ENCODE peak calls at places on chromosomes 13 and 19, in nine cellular contexts. One of them, this sample, is unnamed.
A peak's percentile ranks its signal among the peaks of the same experiment; 100 is the strongest.

GRCh38 chr19:31264379-31264778 is 84.9 kb downstream of the TSHZ3 start:
- DNase-seq in stomach: no peak
- DNase-seq in HepG2: no peak
- DNase-seq in transverse colon: no peak
- DNase-seq in spleen: peak; percentile 46
- DNase-seq in prostate gland: peak; percentile 74
- DNase-seq in breast epithelium: no peak
- DNase-seq in K562: no peak
- DNase-seq in endothelial cell of umbilical vein: no peak
- DNase-seq in this sample: peak; percentile 8

GRCh38 chr19:3102239-3103140 is 8.3 kb downstream of the GNA11 start:
- DNase-seq in stomach: no peak
- DNase-seq in HepG2: no peak
- DNase-seq in transverse colon: no peak
- DNase-seq in spleen: no peak
- DNase-seq in prostate gland: no peak
- DNase-seq in breast epithelium: no peak
- DNase-seq in K562: no peak
- DNase-seq in endothelial cell of umbilical vein: no peak
- DNase-seq in this sample: no peak

GRCh38 chr19:54399189-54399588 is 16.1 kb upstream of the TTYH1 start:
- DNase-seq in stomach: no peak
- DNase-seq in HepG2: no peak
- DNase-seq in transverse colon: no peak
- DNase-seq in spleen: no peak
- DNase-seq in prostate gland: no peak
- DNase-seq in breast epithelium: no peak
- DNase-seq in K562: no peak
- DNase-seq in endothelial cell of umbilical vein: no peak
- DNase-seq in this sample: no peak

GRCh38 chr13:85501616-85502015 is 297.6 kb downstream of the SLITRK6 start:
- DNase-seq in stomach: no peak
- DNase-seq in HepG2: no peak
- DNase-seq in transverse colon: no peak
- DNase-seq in spleen: no peak
- DNase-seq in prostate gland: no peak
- DNase-seq in breast epithelium: no peak
- DNase-seq in K562: no peak
- DNase-seq in endothelial cell of umbilical vein: no peak
- DNase-seq in this sample: no peak

GRCh38 chr19:55070755-55071502 is 4.7 kb upstream of the EPS8L1 start:
- DNase-seq in stomach: peak; percentile 73
- DNase-seq in HepG2: no peak
- DNase-seq in transverse colon: peak; percentile 86
- DNase-seq in spleen: no peak
- DNase-seq in prostate gland: peak; percentile 36
- DNase-seq in breast epithelium: no peak
- DNase-seq in K562: peak; percentile 57
- DNase-seq in endothelial cell of umbilical vein: no peak
- DNase-seq in this sample: no peak

GRCh38 chr19:9498183-9498902 is at the start of gene ZNF560:
- DNase-seq in stomach: no peak
- DNase-seq in HepG2: no peak
- DNase-seq in transverse colon: no peak
- DNase-seq in spleen: no peak
- DNase-seq in prostate gland: no peak
- DNase-seq in breast epithelium: no peak
- DNase-seq in K562: peak; percentile 11
- DNase-seq in endothelial cell of umbilical vein: no peak
- DNase-seq in this sample: no peak

GRCh38 chr19:21321996-21322395 is 7.2 kb downstream of the ZNF708 start:
- DNase-seq in stomach: no peak
- DNase-seq in HepG2: no peak
- DNase-seq in transverse colon: no peak
- DNase-seq in spleen: no peak
- DNase-seq in prostate gland: no peak
- DNase-seq in breast epithelium: no peak
- DNase-seq in K562: no peak
- DNase-seq in endothelial cell of umbilical vein: no peak
- DNase-seq in this sample: no peak

GRCh38 chr13:51192348-51192747 is 29.9 kb upstream of the FAM124A start:
- DNase-seq in stomach: no peak
- DNase-seq in HepG2: no peak
- DNase-seq in transverse colon: no peak
- DNase-seq in spleen: no peak
- DNase-seq in prostate gland: no peak
- DNase-seq in breast epithelium: no peak
- DNase-seq in K562: no peak
- DNase-seq in endothelial cell of umbilical vein: peak; percentile 54
- DNase-seq in this sample: no peak

GRCh38 chr19:10104665-10105221 is 1.4 kb upstream of the PPAN start:
- DNase-seq in stomach: no peak
- DNase-seq in HepG2: no peak
- DNase-seq in transverse colon: peak; percentile 58
- DNase-seq in spleen: peak; percentile 87
- DNase-seq in prostate gland: no peak
- DNase-seq in breast epithelium: no peak
- DNase-seq in K562: peak; percentile 66
- DNase-seq in endothelial cell of umbilical vein: no peak
- DNase-seq in this sample: peak; percentile 52

GRCh38 chr19:5127710-5128109 is 158.8 kb downstream of the KDM4B start:
- DNase-seq in stomach: no peak
- DNase-seq in HepG2: no peak
- DNase-seq in transverse colon: no peak
- DNase-seq in spleen: peak; percentile 91
- DNase-seq in prostate gland: no peak
- DNase-seq in breast epithelium: no peak
- DNase-seq in K562: no peak
- DNase-seq in endothelial cell of umbilical vein: no peak
- DNase-seq in this sample: no peak

DNA sequence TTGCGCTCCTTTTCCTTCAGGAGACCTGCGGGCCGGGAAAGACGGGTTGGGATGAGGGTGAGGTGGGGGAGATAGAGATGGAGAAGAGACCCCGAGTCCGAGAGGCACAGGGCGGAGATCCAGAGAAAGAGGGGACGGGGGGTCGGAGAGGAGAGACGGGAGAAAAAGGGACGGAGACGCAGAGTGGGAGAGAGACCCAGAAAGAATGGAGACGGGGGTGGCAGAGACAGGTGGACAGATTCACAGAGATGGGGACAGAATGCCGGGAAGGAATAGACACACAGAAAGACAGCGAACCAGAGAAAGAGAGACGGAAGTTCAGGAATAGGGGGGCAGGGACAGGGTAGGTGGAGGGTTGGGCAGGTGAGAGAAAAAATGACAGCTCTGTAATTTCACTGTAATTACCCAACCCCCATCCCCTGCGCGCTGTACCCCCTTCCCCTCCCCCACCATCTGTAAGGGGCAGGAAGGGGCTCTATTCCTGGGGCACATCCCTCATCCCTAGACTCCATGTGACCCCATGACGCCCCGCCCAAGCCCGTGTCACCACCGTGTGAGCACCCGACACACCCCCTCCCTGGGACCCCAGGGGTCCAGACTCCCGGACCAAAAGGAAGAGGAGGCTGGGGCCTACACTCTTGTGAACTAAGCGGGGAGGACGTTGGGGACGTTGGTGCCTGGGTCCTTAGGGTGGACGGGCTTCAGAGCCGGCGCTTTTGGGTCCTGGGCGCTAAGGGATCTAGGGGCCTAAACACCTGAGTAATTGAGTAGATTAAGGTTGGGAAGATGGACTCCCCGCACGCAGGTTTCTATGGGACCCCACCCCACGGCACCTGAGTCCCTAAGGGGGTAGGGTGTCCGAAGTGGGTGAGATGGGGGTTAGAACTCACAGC is 967 bp downstream of the DBP start:
- DNase-seq in stomach: no peak
- DNase-seq in HepG2: no peak
- DNase-seq in transverse colon: peak; percentile 63
- DNase-seq in spleen: peak; percentile 91
- DNase-seq in prostate gland: no peak
- DNase-seq in breast epithelium: no peak
- DNase-seq in K562: no peak
- DNase-seq in endothelial cell of umbilical vein: no peak
- DNase-seq in this sample: peak; percentile 64
- H3K27ac ChIP-seq in stomach: peak overlapping the region; percentile 93
- H3K27ac ChIP-seq in HepG2: peak overlapping the region; percentile 70
- H3K27ac ChIP-seq in transverse colon: peak overlapping the region; percentile 97
- H3K27ac ChIP-seq in spleen: peak overlapping the region; percentile 97
- H3K27ac ChIP-seq in prostate gland: peak overlapping the region; percentile 99
- H3K27ac ChIP-seq in breast epithelium: peak overlapping the region; percentile 99
- H3K27ac ChIP-seq in K562: peak overlapping the region; percentile 56
- H3K27ac ChIP-seq in endothelial cell of umbilical vein: no peak overlapping the region
- H3K27ac ChIP-seq in this sample: peak overlapping the region; percentile 94

DNA sequence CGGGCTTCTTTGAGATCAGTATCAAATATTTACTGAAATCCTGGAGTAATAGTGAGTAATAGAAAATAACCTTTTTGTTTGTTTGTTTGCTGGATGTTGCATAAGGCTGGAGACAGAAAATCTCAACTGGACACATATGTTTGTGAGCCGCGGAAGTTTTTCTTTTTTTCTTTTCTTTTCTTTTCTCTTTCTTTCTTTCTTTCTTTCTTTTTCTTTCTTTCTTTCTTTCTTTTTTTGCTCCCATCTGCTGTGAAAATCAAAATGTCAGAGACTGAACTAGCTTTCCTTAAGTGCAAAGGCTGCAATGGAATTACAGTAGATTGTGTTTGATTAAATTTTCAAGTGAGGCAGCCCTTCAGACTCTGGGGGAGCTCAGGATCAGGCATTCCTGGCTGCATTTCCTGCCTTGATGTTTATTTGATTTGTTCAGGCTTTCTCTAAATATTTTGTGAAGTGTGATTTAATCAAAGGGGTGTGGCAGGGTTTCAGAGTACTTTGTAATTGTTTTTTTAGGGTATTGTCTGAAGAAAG is 306 bp downstream of the FRY start:
- DNase-seq in stomach: no peak
- DNase-seq in HepG2: no peak
- DNase-seq in transverse colon: no peak
- DNase-seq in spleen: no peak
- DNase-seq in prostate gland: no peak
- DNase-seq in breast epithelium: no peak
- DNase-seq in K562: no peak
- DNase-seq in endothelial cell of umbilical vein: peak; percentile 30
- DNase-seq in this sample: no peak
- H3K4me1 ChIP-seq in stomach: peaks cover 36% of the 10 kb centered on the region
- H3K4me1 ChIP-seq in HepG2: peaks cover 71% of the 10 kb centered on the region
- H3K4me1 ChIP-seq in transverse colon: no peaks in the 10 kb centered on the region
- H3K4me1 ChIP-seq in spleen: peaks cover 72% of the 10 kb centered on the region
- H3K4me1 ChIP-seq in prostate gland: peaks cover 3% of the 10 kb centered on the region
- H3K4me1 ChIP-seq in breast epithelium: no peaks in the 10 kb centered on the region
- H3K4me1 ChIP-seq in K562: no peaks in the 10 kb centered on the region
- H3K4me1 ChIP-seq in endothelial cell of umbilical vein: peaks cover 12% of the 10 kb centered on the region
- H3K4me1 ChIP-seq in this sample: peaks cover 17% of the 10 kb centered on the region

DNA sequence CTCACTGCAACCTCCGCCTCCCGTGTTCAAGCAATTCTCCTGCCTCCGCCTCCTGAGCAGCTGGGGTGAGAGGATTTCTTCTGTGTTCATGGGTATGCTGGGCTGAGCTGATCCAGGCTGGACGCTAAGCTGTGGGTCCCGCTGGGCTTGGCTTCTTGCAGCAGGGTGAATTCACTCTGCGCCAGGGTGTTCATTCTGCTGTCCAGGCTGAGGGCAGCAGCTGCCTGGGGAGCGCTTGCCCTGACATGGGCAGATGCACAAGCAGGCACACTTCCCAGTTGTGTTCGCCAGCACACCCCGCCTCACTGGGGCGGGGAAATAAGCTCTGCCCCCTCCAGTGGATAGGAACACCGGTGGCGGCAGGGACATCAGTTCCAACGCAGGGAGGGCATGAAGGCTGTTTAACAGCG is 7.3 kb upstream of the INAFM1 start:
- DNase-seq in stomach: no peak
- DNase-seq in HepG2: no peak
- DNase-seq in transverse colon: no peak
- DNase-seq in spleen: no peak
- DNase-seq in prostate gland: no peak
- DNase-seq in breast epithelium: no peak
- DNase-seq in K562: no peak
- DNase-seq in endothelial cell of umbilical vein: no peak
- DNase-seq in this sample: no peak
- TF ChIP-seq POLR2AphosphoS5 in stomach: no peak
- TF ChIP-seq POLR2AphosphoS5 in HepG2: no peak
- TF ChIP-seq POLR2AphosphoS5 in transverse colon: no peak
- TF ChIP-seq POLR2AphosphoS5 in spleen: no peak
- TF ChIP-seq POLR2AphosphoS5 in prostate gland: no peak
- TF ChIP-seq POLR2AphosphoS5 in breast epithelium: no peak
- TF ChIP-seq POLR2AphosphoS5 in K562: no peak
- TF ChIP-seq POLR2AphosphoS5 in endothelial cell of umbilical vein: no peak
- TF ChIP-seq POLR2AphosphoS5 in this sample: no peak

DNA sequence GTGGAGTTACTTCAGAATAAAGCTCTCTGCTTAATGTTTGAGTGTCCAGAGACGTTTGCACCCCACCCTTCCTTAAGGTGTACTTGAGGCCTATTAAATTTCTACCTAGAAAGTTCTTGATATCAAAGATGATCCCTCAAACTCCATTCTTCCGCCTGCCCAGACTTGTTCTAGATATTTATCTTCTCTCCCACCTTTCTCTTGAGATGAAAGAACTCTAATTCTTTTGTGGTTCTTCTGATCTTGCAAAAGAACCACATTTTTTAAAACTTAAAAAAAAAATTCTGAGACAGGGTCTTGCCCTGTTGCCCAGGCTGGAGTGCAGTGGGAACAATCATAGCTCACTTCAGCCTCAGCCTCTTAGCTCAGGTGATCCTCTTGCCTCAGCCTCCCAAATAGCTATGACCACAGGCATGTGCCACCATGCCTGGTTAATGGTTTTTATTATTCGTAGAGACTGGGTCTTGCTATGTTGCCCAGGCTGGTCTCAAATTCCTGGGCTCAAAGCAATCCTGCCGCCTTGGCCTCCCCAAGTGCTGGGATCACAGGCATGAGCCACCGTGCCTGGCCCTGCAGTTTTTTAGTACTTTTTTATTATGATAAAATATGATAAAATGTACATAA is 94.3 kb downstream of the SIPA1L3 start:
- DNase-seq in stomach: no peak
- DNase-seq in HepG2: no peak
- DNase-seq in transverse colon: no peak
- DNase-seq in spleen: no peak
- DNase-seq in prostate gland: no peak
- DNase-seq in breast epithelium: no peak
- DNase-seq in K562: no peak
- DNase-seq in endothelial cell of umbilical vein: no peak
- DNase-seq in this sample: no peak
- H3K27ac ChIP-seq in stomach: no peak overlapping the region
- H3K27ac ChIP-seq in HepG2: no peak overlapping the region
- H3K27ac ChIP-seq in transverse colon: no peak overlapping the region
- H3K27ac ChIP-seq in spleen: no peak overlapping the region
- H3K27ac ChIP-seq in prostate gland: no peak overlapping the region
- H3K27ac ChIP-seq in breast epithelium: no peak overlapping the region
- H3K27ac ChIP-seq in K562: no peak overlapping the region
- H3K27ac ChIP-seq in endothelial cell of umbilical vein: peak overlapping the region; percentile 62
- H3K27ac ChIP-seq in this sample: no peak overlapping the region

DNA sequence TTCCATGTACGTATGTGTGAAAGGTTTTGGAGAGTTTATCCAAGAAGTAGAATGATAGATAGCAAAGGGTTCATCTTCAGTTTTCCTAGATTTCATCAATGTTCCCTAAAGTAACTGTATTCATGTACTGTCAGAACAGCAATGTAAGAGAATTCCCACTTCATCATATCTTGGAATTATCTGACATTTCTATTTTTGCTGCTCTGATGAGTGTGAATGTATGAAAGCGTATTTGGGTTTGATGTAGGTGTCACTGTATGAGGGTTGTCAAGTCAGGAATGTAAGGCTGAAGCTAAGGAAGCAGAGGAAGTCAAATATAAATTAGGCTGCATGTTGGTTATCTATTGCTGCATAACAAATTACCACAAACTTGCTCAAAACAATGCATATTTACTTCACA is 7.2 kb upstream of the KATNAL1 start:
- DNase-seq in stomach: no peak
- DNase-seq in HepG2: no peak
- DNase-seq in transverse colon: no peak
- DNase-seq in spleen: no peak
- DNase-seq in prostate gland: no peak
- DNase-seq in breast epithelium: no peak
- DNase-seq in K562: no peak
- DNase-seq in endothelial cell of umbilical vein: no peak
- DNase-seq in this sample: no peak
- H3K4me1 ChIP-seq in stomach: peaks cover 9% of the 10 kb centered on the region
- H3K4me1 ChIP-seq in HepG2: peaks cover 6% of the 10 kb centered on the region
- H3K4me1 ChIP-seq in transverse colon: no peaks in the 10 kb centered on the region
- H3K4me1 ChIP-seq in spleen: peaks cover 41% of the 10 kb centered on the region
- H3K4me1 ChIP-seq in prostate gland: no peaks in the 10 kb centered on the region
- H3K4me1 ChIP-seq in breast epithelium: no peaks in the 10 kb centered on the region
- H3K4me1 ChIP-seq in K562: peaks cover 10% of the 10 kb centered on the region
- H3K4me1 ChIP-seq in endothelial cell of umbilical vein: peaks cover 15% of the 10 kb centered on the region
- H3K4me1 ChIP-seq in this sample: peaks cover 5% of the 10 kb centered on the region